ENCODE peak calls at places on chromosomes 12 and 14, in eight cellular contexts. F, O, S, Z, V, I, L and J are unnamed samples.

GRCh38 chr12:90299121-90299520 is 590.5 kb upstream of the ATP2B1 start:
- DNase-seq in O (peak; percentile 43), I (no peak), V (no peak), F (no peak), S (peak; percentile 6), Z (no peak), L (no peak), J (no peak)

GRCh38 chr12:62898568-62898967 is 36.4 kb downstream of the PPM1H start:
- DNase-seq in S (no peak), O (peak; percentile 40), L (no peak), V (peak; percentile 61), Z (no peak), I (peak; percentile 3), F (peak; percentile 15), J (no peak)

GRCh38 chr14:32913725-32914124 is 25.0 kb upstream of the NPAS3 start:
- DNase-seq in L (no peak), I (no peak), V (peak; percentile 89), F (peak; percentile 25), O (no peak), Z (no peak), S (no peak), J (no peak)

GRCh38 chr12:111430418-111431353 is 25.0 kb downstream of the SH2B3 start:
- DNase-seq in S (no peak), O (no peak), L (no peak), Z (no peak), F (no peak), I (no peak), V (no peak), J (no peak)

GRCh38 chr12:46222642-46223041 is 46.2 kb downstream of the SLC38A1 start:
- DNase-seq in I (no peak), V (no peak), L (no peak), S (no peak), Z (no peak), O (no peak), F (no peak), J (no peak)

GRCh38 chr12:113440947-113441782 is 19.0 kb downstream of the SDSL start:
- DNase-seq in O (no peak), S (no peak), F (no peak), V (no peak), I (no peak), Z (no peak), L (no peak), J (no peak)

GRCh38 chr14:95620659-95621059 is 65.6 kb upstream of the TCL1B start:
- DNase-seq in L (no peak), I (no peak), F (no peak), O (no peak), V (peak; percentile 9), S (no peak), Z (peak; percentile 18), J (no peak)

GRCh38 chr12:27802511-27802910 is 22.5 kb upstream of the MANSC4 start:
- DNase-seq in L (no peak), I (peak; percentile 36), F (no peak), V (no peak), O (no peak), S (no peak), Z (no peak), J (no peak)

GRCh38 chr12:10620078-10620779 is 6.8 kb upstream of the MAGOHB start:
- DNase-seq in F (no peak), O (no peak), I (no peak), Z (no peak), S (no peak), V (no peak), L (no peak), J (no peak)

GRCh38 chr14:54929556-54929955 is 26.9 kb upstream of the GCH1 start:
- DNase-seq in Z (no peak), O (no peak), F (no peak), L (no peak), I (no peak), V (no peak), S (no peak), J (no peak)

GRCh38 chr12:107610030-107610859 is 75.4 kb upstream of the PWP1 start:
- DNase-seq in I (peak; percentile 40), S (peak; percentile 38), O (peak; percentile 58), V (peak; percentile 58), Z (peak; percentile 83), L (peak; percentile 72), F (no peak), J (no peak)

GRCh38 chr12:111361717-111362576 is 6.9 kb downstream of the PHETA1 start:
- DNase-seq in Z (no peak), S (no peak), F (no peak), O (no peak), L (peak; percentile 37), I (no peak), V (no peak), J (no peak)

GRCh38 chr12:14366211-14366762 is 805 bp downstream of the ATF7IP start:
- DNase-seq in L (peak; percentile 20), S (no peak), I (no peak), F (no peak), Z (no peak), O (no peak), V (peak; percentile 29), J (no peak)

GRCh38 chr12:110816248-110816647 is 30.5 kb upstream of the CCDC63 start:
- DNase-seq in V (no peak), O (no peak), S (no peak), F (no peak), L (no peak), I (no peak), Z (no peak), J (no peak)

GRCh38 chr12:77608157-77608755 is 222.4 kb upstream of the NAV3 start:
- DNase-seq in O (no peak), S (no peak), L (no peak), Z (no peak), I (no peak), V (no peak), F (no peak), J (no peak)

GRCh38 chr12:32569256-32569655 is 109.8 kb upstream of the DNM1L start:
- DNase-seq in L (no peak), S (no peak), Z (no peak), O (no peak), F (no peak), I (peak; percentile 9), V (no peak), J (no peak)

GRCh38 chr12:14452865-14453264 is 87.4 kb downstream of the ATF7IP start:
- DNase-seq in V (no peak), Z (no peak), I (no peak), F (no peak), O (no peak), S (no peak), L (no peak), J (no peak)

GRCh38 chr14:79708991-79709390 is 502.3 kb downstream of the DIO2 start:
- DNase-seq in O (no peak), Z (no peak), V (peak; percentile 84), F (no peak), S (no peak), I (no peak), L (peak; percentile 37), J (no peak)

GRCh38 chr12:47410862-47411261 is 295.0 kb downstream of the RPAP3 start:
- DNase-seq in I (no peak), O (no peak), S (no peak), Z (no peak), V (no peak), L (no peak), F (no peak), J (no peak)

GRCh38 chr12:124833693-124834122 is 30.0 kb downstream of the SCARB1 start:
- DNase-seq in O (no peak), Z (peak; percentile 90), I (no peak), S (no peak), L (no peak), V (no peak), F (no peak), J (no peak)

GRCh38 chr12:123723011-123723410 is 10.9 kb downstream of the ATP6V0A2 start:
- DNase-seq in Z (no peak), I (peak; percentile 24), F (no peak), V (no peak), S (no peak), O (no peak), L (no peak), J (no peak)
- H3K36me3 ChIP-seq in Z (peaks cover 71% of the 10 kb centered on the region), I (peaks cover 2% of the 10 kb centered on the region), F (peaks cover 10% of the 10 kb centered on the region), V (peaks cover 33% of the 10 kb centered on the region), S (peaks cover 69% of the 10 kb centered on the region), O (peaks cover 40% of the 10 kb centered on the region), L (peaks cover 3% of the 10 kb centered on the region), J (peaks cover 40% of the 10 kb centered on the region)

DNA sequence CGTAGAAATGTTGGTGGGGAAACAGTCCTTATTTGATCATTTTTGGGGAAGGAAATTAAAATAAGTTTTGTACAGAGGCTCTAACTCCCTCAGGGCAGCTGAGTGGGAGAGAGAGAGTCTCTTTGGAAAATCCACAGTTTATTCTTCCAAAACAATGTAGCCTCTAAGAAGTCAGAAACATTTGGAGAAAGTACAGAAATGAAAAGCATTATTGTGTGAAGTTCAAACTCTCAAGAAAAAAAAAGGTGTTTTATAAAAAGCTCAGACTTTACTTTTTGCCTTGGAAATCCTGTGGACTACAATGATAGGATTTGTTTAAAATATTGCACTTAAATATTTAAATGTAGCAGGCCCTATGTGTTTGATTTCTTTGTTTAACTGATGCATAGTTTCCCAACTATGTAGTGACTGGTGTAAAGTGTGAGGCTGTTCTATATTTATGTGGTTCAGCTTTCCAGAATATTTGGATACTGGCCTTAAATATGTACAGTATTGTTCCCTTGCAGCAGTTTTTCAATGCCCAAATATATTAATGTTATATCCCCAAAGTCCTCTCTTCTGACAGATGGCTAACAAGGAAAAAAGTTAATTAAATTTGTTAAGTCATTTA is 82.0 kb upstream of the OTOGL start:
- DNase-seq in S (no peak), F (no peak), O (no peak), V (no peak), Z (no peak), I (peak; percentile 25), L (no peak), J (no peak)
- H3K4me3 ChIP-seq in S (no peak overlapping the region), F (no peak overlapping the region), O (no peak overlapping the region), V (no peak overlapping the region), Z (no peak overlapping the region), I (no peak overlapping the region), L (no peak overlapping the region), J (no peak overlapping the region)

DNA sequence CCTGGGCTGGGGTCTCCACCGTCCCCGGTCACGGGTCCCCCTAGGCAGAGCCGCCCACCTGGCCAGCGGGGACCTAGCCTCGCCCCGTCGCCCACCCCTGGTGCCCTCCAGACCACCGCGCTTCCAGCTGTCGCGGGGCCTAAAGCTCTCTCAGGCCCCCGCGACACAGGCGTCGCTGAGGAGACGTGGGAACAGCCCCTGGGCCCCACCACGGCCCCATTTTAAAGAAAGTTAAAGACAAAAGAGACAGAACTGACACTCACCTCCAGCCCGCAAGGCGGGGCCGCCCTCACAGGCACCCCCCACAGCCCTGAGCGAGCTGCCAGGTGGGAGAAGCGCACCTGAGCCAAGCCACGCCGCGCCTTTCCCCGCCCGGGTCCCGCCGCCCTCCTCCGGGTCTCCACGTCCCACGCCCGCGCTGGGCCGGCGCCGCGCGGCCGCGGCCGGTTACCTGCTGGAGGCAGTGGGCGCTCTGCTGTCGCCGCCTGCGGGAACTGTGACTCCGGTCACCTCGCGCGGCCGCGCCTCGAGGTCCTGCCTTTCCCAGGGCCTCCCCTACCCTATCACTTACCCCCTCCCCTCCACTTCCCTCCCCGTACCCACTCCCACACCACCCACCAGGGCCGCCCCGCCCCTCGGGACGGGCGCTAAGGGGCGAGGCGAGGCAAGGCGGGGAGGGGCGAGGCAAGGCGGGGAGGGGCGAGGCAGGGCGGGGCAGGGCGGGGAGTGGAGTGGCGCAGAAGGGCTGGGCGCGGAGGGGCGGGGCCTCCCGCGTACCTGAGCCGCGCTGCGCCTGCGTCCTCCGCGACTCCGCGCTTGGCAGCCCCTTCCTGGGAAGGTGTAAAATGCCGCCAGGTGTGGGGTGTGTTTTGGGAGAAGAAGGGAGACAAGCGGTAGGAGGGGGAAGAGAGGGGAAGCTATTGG is 31.2 kb downstream of the TC2N start:
- DNase-seq in I (no peak), Z (peak; percentile 94), L (peak; percentile 96), F (peak; percentile 84), V (peak; percentile 67), O (peak; percentile 69), S (no peak), J (no peak)
- TF ChIP-seq EZH2 in I (peak; percentile 62), Z (no peak), L (peak; percentile 61), F (no peak), V (peak; percentile 93), O (no peak), S (no peak), J (peak; percentile 95)

GRCh38 chr12:120216742-120217595 is 16.1 kb upstream of the RPLP0 start:
- DNase-seq in I (no peak), S (no peak), F (no peak), Z (peak; percentile 50), V (no peak), O (no peak), L (no peak), J (no peak)
- H3K36me3 ChIP-seq in I (peaks cover 49% of the 10 kb centered on the region), S (peaks cover 23% of the 10 kb centered on the region), F (peaks cover 44% of the 10 kb centered on the region), Z (peaks cover 13% of the 10 kb centered on the region), V (peaks cover 83% of the 10 kb centered on the region), O (peaks cover 42% of the 10 kb centered on the region), L (no peaks in the 10 kb centered on the region), J (peaks cover 10% of the 10 kb centered on the region)